ENCODE peak calls at places on chromosomes 7 and 10, in nine cellular contexts. One of them, this sample, is unnamed.

GRCh38 chr10:98414932-98415709 is at the start of gene PYROXD2:
- DNase-seq in colonic mucosa: peak; percentile 92
- DNase-seq in breast epithelium: peak; percentile 86
- DNase-seq in cardiac muscle cell: peak; percentile 96
- DNase-seq in choroid plexus epithelial cell: peak; percentile 95
- DNase-seq in transverse colon: peak; percentile 93
- DNase-seq in pancreas: peak; percentile 81
- DNase-seq in astrocyte of the spinal cord: peak; percentile 88
- DNase-seq in BJ: peak; percentile 65
- DNase-seq in this sample: peak; percentile 72

GRCh38 chr10:5809541-5810154 is 3.6 kb downstream of the GDI2 start:
- DNase-seq in colonic mucosa: no peak
- DNase-seq in breast epithelium: no peak
- DNase-seq in cardiac muscle cell: no peak
- DNase-seq in choroid plexus epithelial cell: peak; percentile 26
- DNase-seq in transverse colon: no peak
- DNase-seq in pancreas: no peak
- DNase-seq in astrocyte of the spinal cord: no peak
- DNase-seq in BJ: no peak
- DNase-seq in this sample: no peak

GRCh38 chr7:76191783-76192240 is 9.9 kb upstream of the SRRM3 start:
- DNase-seq in colonic mucosa: peak; percentile 21
- DNase-seq in breast epithelium: no peak
- DNase-seq in cardiac muscle cell: peak; percentile 55
- DNase-seq in choroid plexus epithelial cell: peak; percentile 65
- DNase-seq in transverse colon: no peak
- DNase-seq in pancreas: no peak
- DNase-seq in astrocyte of the spinal cord: peak; percentile 22
- DNase-seq in BJ: no peak
- DNase-seq in this sample: peak; percentile 51

GRCh38 chr10:74922921-74923320 is 96.5 kb downstream of the KAT6B start:
- DNase-seq in colonic mucosa: no peak
- DNase-seq in breast epithelium: no peak
- DNase-seq in cardiac muscle cell: no peak
- DNase-seq in choroid plexus epithelial cell: no peak
- DNase-seq in transverse colon: no peak
- DNase-seq in pancreas: no peak
- DNase-seq in astrocyte of the spinal cord: peak; percentile 24
- DNase-seq in BJ: no peak
- DNase-seq in this sample: no peak

GRCh38 chr10:103542764-103543616 is 49.5 kb downstream of the NEURL1 start:
- DNase-seq in colonic mucosa: peak; percentile 55
- DNase-seq in breast epithelium: no peak
- DNase-seq in cardiac muscle cell: peak; percentile 67
- DNase-seq in choroid plexus epithelial cell: peak; percentile 66
- DNase-seq in transverse colon: peak; percentile 41
- DNase-seq in pancreas: no peak
- DNase-seq in astrocyte of the spinal cord: peak; percentile 27
- DNase-seq in BJ: peak; percentile 18
- DNase-seq in this sample: no peak

GRCh38 chr10:71548494-71548846 is 151.8 kb downstream of the CDH23 start:
- DNase-seq in colonic mucosa: no peak
- DNase-seq in breast epithelium: no peak
- DNase-seq in cardiac muscle cell: peak; percentile 25
- DNase-seq in choroid plexus epithelial cell: peak; percentile 55
- DNase-seq in transverse colon: no peak
- DNase-seq in pancreas: no peak
- DNase-seq in astrocyte of the spinal cord: peak; percentile 22
- DNase-seq in BJ: no peak
- DNase-seq in this sample: peak; percentile 52

GRCh38 chr10:21160116-21160515 is 263.0 kb upstream of the NEBL start:
- DNase-seq in colonic mucosa: no peak
- DNase-seq in breast epithelium: no peak
- DNase-seq in cardiac muscle cell: no peak
- DNase-seq in choroid plexus epithelial cell: no peak
- DNase-seq in transverse colon: no peak
- DNase-seq in pancreas: no peak
- DNase-seq in astrocyte of the spinal cord: no peak
- DNase-seq in BJ: no peak
- DNase-seq in this sample: no peak

GRCh38 chr7:85074016-85074415 is 112.8 kb downstream of the SEMA3D start:
- DNase-seq in colonic mucosa: no peak
- DNase-seq in breast epithelium: no peak
- DNase-seq in cardiac muscle cell: no peak
- DNase-seq in choroid plexus epithelial cell: no peak
- DNase-seq in transverse colon: no peak
- DNase-seq in pancreas: no peak
- DNase-seq in astrocyte of the spinal cord: peak; percentile 63
- DNase-seq in BJ: no peak
- DNase-seq in this sample: no peak

GRCh38 chr7:2953588-2954407 is 89.9 kb downstream of the CARD11 start:
- DNase-seq in colonic mucosa: no peak
- DNase-seq in breast epithelium: peak; percentile 10
- DNase-seq in cardiac muscle cell: no peak
- DNase-seq in choroid plexus epithelial cell: no peak
- DNase-seq in transverse colon: no peak
- DNase-seq in pancreas: no peak
- DNase-seq in astrocyte of the spinal cord: no peak
- DNase-seq in BJ: no peak
- DNase-seq in this sample: no peak

GRCh38 chr7:39357648-39358047 is 208.6 kb upstream of the YAE1 start:
- DNase-seq in colonic mucosa: no peak
- DNase-seq in breast epithelium: no peak
- DNase-seq in cardiac muscle cell: no peak
- DNase-seq in choroid plexus epithelial cell: no peak
- DNase-seq in transverse colon: no peak
- DNase-seq in pancreas: no peak
- DNase-seq in astrocyte of the spinal cord: no peak
- DNase-seq in BJ: no peak
- DNase-seq in this sample: peak; percentile 51

GRCh38 chr10:98316661-98317060 is 48.7 kb upstream of the LOXL4 start:
- DNase-seq in colonic mucosa: no peak
- DNase-seq in breast epithelium: no peak
- DNase-seq in cardiac muscle cell: peak; percentile 58
- DNase-seq in choroid plexus epithelial cell: peak; percentile 58
- DNase-seq in transverse colon: no peak
- DNase-seq in pancreas: no peak
- DNase-seq in astrocyte of the spinal cord: peak; percentile 31
- DNase-seq in BJ: no peak
- DNase-seq in this sample: no peak

GRCh38 chr10:30763933-30764332 is 134.4 kb upstream of the LYZL2 start:
- DNase-seq in colonic mucosa: no peak
- DNase-seq in breast epithelium: no peak
- DNase-seq in cardiac muscle cell: no peak
- DNase-seq in choroid plexus epithelial cell: no peak
- DNase-seq in transverse colon: peak; percentile 54
- DNase-seq in pancreas: no peak
- DNase-seq in astrocyte of the spinal cord: no peak
- DNase-seq in BJ: no peak
- DNase-seq in this sample: no peak

GRCh38 chr7:23117841-23118240 is 12.3 kb downstream of the KLHL7 start:
- DNase-seq in colonic mucosa: no peak
- DNase-seq in breast epithelium: no peak
- DNase-seq in cardiac muscle cell: no peak
- DNase-seq in choroid plexus epithelial cell: no peak
- DNase-seq in transverse colon: no peak
- DNase-seq in pancreas: no peak
- DNase-seq in astrocyte of the spinal cord: no peak
- DNase-seq in BJ: no peak
- DNase-seq in this sample: no peak

GRCh38 chr10:31318382-31318853 is 598 bp upstream of the ZEB1 start:
- DNase-seq in colonic mucosa: peak; percentile 56
- DNase-seq in breast epithelium: no peak
- DNase-seq in cardiac muscle cell: peak; percentile 74
- DNase-seq in choroid plexus epithelial cell: peak; percentile 80
- DNase-seq in transverse colon: no peak
- DNase-seq in pancreas: peak; percentile 50
- DNase-seq in astrocyte of the spinal cord: no peak
- DNase-seq in BJ: no peak
- DNase-seq in this sample: peak; percentile 49

GRCh38 chr7:24722386-24723177 is 34.7 kb downstream of the GSDME start:
- DNase-seq in colonic mucosa: no peak
- DNase-seq in breast epithelium: no peak
- DNase-seq in cardiac muscle cell: peak; percentile 72
- DNase-seq in choroid plexus epithelial cell: peak; percentile 76
- DNase-seq in transverse colon: no peak
- DNase-seq in pancreas: no peak
- DNase-seq in astrocyte of the spinal cord: peak; percentile 52
- DNase-seq in BJ: no peak
- DNase-seq in this sample: peak; percentile 31
- TF ChIP-seq CTCF in colonic mucosa: no peak
- TF ChIP-seq CTCF in breast epithelium: no peak
- TF ChIP-seq CTCF in cardiac muscle cell: peak; percentile 46
- TF ChIP-seq CTCF in choroid plexus epithelial cell: peak; percentile 66
- TF ChIP-seq CTCF in transverse colon: no peak
- TF ChIP-seq CTCF in pancreas: no peak
- TF ChIP-seq CTCF in astrocyte of the spinal cord: peak; percentile 45
- TF ChIP-seq CTCF in BJ: peak; percentile 47
- TF ChIP-seq CTCF in this sample: no peak

DNA sequence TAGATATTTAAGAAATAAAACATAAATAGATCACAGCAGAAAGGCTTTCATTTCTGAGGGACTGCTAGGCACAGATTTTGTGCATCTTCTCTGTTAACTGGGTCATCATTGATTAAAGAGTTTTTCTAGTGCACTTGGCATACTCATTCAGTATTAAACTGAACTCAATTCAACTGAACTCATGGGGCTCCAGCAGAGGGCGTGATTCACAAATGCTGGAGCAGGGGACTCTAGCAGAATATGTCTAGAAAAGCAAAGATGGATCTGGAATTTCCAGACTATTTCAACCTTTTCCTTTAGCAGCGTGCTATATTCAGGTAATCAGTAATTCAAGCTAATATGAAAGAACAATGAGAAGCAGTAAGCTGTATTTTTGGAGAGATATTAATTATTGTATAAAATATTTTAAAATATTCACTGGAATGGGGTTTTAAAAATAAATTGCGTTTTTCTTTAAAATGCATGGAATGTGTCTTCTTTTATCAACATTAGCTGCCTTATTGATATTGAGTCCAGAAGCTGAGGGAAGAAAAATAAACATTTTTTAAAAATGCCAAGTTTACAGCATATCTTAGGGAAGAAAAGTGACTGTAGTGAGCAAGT is 296.8 kb upstream of the CACNA2D1 start:
- DNase-seq in colonic mucosa: peak; percentile 31
- DNase-seq in breast epithelium: no peak
- DNase-seq in cardiac muscle cell: peak; percentile 76
- DNase-seq in choroid plexus epithelial cell: peak; percentile 87
- DNase-seq in transverse colon: peak; percentile 19
- DNase-seq in pancreas: no peak
- DNase-seq in astrocyte of the spinal cord: peak; percentile 66
- DNase-seq in BJ: no peak
- DNase-seq in this sample: peak; percentile 68
- TF ChIP-seq CTCF in colonic mucosa: no peak
- TF ChIP-seq CTCF in breast epithelium: no peak
- TF ChIP-seq CTCF in cardiac muscle cell: peak; percentile 86
- TF ChIP-seq CTCF in choroid plexus epithelial cell: peak; percentile 93
- TF ChIP-seq CTCF in transverse colon: peak; percentile 10
- TF ChIP-seq CTCF in pancreas: no peak
- TF ChIP-seq CTCF in astrocyte of the spinal cord: peak; percentile 85
- TF ChIP-seq CTCF in BJ: peak; percentile 82
- TF ChIP-seq CTCF in this sample: peak; percentile 79

GRCh38 chr7:4230352-4230751 is 451.7 kb upstream of the FOXK1 start:
- DNase-seq in colonic mucosa: no peak
- DNase-seq in breast epithelium: no peak
- DNase-seq in cardiac muscle cell: no peak
- DNase-seq in choroid plexus epithelial cell: no peak
- DNase-seq in transverse colon: no peak
- DNase-seq in pancreas: no peak
- DNase-seq in astrocyte of the spinal cord: no peak
- DNase-seq in BJ: no peak
- DNase-seq in this sample: no peak

GRCh38 chr7:4227105-4228010 is 454.7 kb upstream of the FOXK1 start:
- DNase-seq in colonic mucosa: no peak
- DNase-seq in breast epithelium: no peak
- DNase-seq in cardiac muscle cell: no peak
- DNase-seq in choroid plexus epithelial cell: no peak
- DNase-seq in transverse colon: no peak
- DNase-seq in pancreas: no peak
- DNase-seq in astrocyte of the spinal cord: peak; percentile 7
- DNase-seq in BJ: no peak
- DNase-seq in this sample: no peak

GRCh38 chr7:4225352-4225751 is 456.7 kb upstream of the FOXK1 start:
- DNase-seq in colonic mucosa: no peak
- DNase-seq in breast epithelium: no peak
- DNase-seq in cardiac muscle cell: no peak
- DNase-seq in choroid plexus epithelial cell: no peak
- DNase-seq in transverse colon: no peak
- DNase-seq in pancreas: no peak
- DNase-seq in astrocyte of the spinal cord: no peak
- DNase-seq in BJ: no peak
- DNase-seq in this sample: no peak

GRCh38 chr7:4221043-4221442 is 461.1 kb upstream of the FOXK1 start:
- DNase-seq in colonic mucosa: no peak
- DNase-seq in breast epithelium: no peak
- DNase-seq in cardiac muscle cell: no peak
- DNase-seq in choroid plexus epithelial cell: no peak
- DNase-seq in transverse colon: no peak
- DNase-seq in pancreas: no peak
- DNase-seq in astrocyte of the spinal cord: no peak
- DNase-seq in BJ: no peak
- DNase-seq in this sample: no peak

DNA sequence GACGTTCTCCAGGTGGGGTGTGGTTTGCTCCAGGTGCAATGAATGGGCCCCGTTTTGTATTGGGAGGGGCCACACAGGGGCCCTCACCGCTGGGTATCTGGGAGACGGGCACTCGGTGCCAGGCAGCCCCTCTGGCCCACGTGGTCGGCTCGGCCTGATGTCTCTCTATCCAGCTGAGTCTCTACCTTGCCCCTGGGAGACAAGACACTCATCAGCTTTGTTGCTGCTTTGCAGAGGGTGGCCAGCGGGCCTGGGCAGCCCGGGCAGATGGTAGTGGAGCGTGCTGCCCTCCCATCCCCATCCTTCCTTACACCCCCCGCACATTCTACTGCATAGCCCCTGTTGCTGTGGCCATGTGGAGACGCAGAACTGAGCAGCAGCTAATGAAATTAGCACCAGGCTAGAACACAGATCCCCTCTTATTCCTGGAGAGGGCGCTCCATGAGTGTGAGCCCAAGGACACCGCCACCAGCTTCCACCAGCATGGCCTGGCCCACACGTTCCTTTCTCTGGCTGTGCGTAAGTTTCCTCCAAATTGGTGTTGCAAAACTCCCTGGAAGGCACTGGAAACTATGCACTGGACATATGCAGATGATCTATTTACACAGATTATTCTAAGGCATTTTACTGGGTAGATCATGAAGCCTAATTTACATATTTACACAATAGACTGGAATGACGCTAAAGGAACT is 455.8 kb upstream of the FOXK1 start:
- DNase-seq in colonic mucosa: no peak
- DNase-seq in breast epithelium: no peak
- DNase-seq in cardiac muscle cell: no peak
- DNase-seq in choroid plexus epithelial cell: no peak
- DNase-seq in transverse colon: no peak
- DNase-seq in pancreas: no peak
- DNase-seq in astrocyte of the spinal cord: no peak
- DNase-seq in BJ: no peak
- DNase-seq in this sample: no peak
- TF ChIP-seq CTCF in colonic mucosa: no peak
- TF ChIP-seq CTCF in breast epithelium: no peak
- TF ChIP-seq CTCF in cardiac muscle cell: no peak
- TF ChIP-seq CTCF in choroid plexus epithelial cell: no peak
- TF ChIP-seq CTCF in transverse colon: no peak
- TF ChIP-seq CTCF in pancreas: no peak
- TF ChIP-seq CTCF in astrocyte of the spinal cord: no peak
- TF ChIP-seq CTCF in BJ: no peak
- TF ChIP-seq CTCF in this sample: no peak

GRCh38 chr7:127616709-127617108 is 1.2 kb downstream of the PAX4 start:
- DNase-seq in colonic mucosa: no peak
- DNase-seq in breast epithelium: no peak
- DNase-seq in cardiac muscle cell: no peak
- DNase-seq in choroid plexus epithelial cell: no peak
- DNase-seq in transverse colon: no peak
- DNase-seq in pancreas: no peak
- DNase-seq in astrocyte of the spinal cord: no peak
- DNase-seq in BJ: no peak
- DNase-seq in this sample: no peak
- TF ChIP-seq CTCF in colonic mucosa: no peak
- TF ChIP-seq CTCF in breast epithelium: no peak
- TF ChIP-seq CTCF in cardiac muscle cell: no peak
- TF ChIP-seq CTCF in choroid plexus epithelial cell: no peak
- TF ChIP-seq CTCF in transverse colon: no peak
- TF ChIP-seq CTCF in pancreas: no peak
- TF ChIP-seq CTCF in astrocyte of the spinal cord: no peak
- TF ChIP-seq CTCF in BJ: no peak
- TF ChIP-seq CTCF in this sample: no peak

This sample was measured in endothelial cell.